ENCODE peak calls at places on chromosomes 5 and 9, in ten cellular contexts. One of them, this sample, is unnamed.

GRCh38 chr9:22244141-22245011 is 202.2 kb upstream of the DMRTA1 start:
- DNase-seq in hypothalamus: peak
- DNase-seq in activated CD8-positive, alpha-beta memory T cell treated with anti-CD3 and anti-CD28 coated beads for 1 hour: peak
- DNase-seq in M059J: peak
- DNase-seq in astrocyte of the hippocampus: peak
- DNase-seq in lung: no peak
- DNase-seq in NCI-H1694: peak
- DNase-seq in stimulated activated CD8-positive, alpha-beta memory T cell treated with anti-CD3 and anti-CD28 coated beads, Interleukin-15, amount 100 ng/mL, for 24 hours: peak
- DNase-seq in mesothelial cell of epicardium: peak
- DNase-seq in NCI-H146: peak
- DNase-seq in this sample: peak

GRCh38 chr5:60687927-60688720 is 11.8 kb downstream of the DEPDC1B start:
- DNase-seq in hypothalamus: no peak
- DNase-seq in activated CD8-positive, alpha-beta memory T cell treated with anti-CD3 and anti-CD28 coated beads for 1 hour: no peak
- DNase-seq in M059J: peak
- DNase-seq in astrocyte of the hippocampus: peak
- DNase-seq in lung: no peak
- DNase-seq in NCI-H1694: no peak
- DNase-seq in stimulated activated CD8-positive, alpha-beta memory T cell treated with anti-CD3 and anti-CD28 coated beads, Interleukin-15, amount 100 ng/mL, for 24 hours: no peak
- DNase-seq in mesothelial cell of epicardium: no peak
- DNase-seq in NCI-H146: peak
- DNase-seq in this sample: peak

GRCh38 chr5:68214472-68215207 is 916 bp upstream of the PIK3R1 start:
- DNase-seq in hypothalamus: peak
- DNase-seq in activated CD8-positive, alpha-beta memory T cell treated with anti-CD3 and anti-CD28 coated beads for 1 hour: no peak
- DNase-seq in M059J: no peak
- DNase-seq in astrocyte of the hippocampus: peak
- DNase-seq in lung: no peak
- DNase-seq in NCI-H1694: no peak
- DNase-seq in stimulated activated CD8-positive, alpha-beta memory T cell treated with anti-CD3 and anti-CD28 coated beads, Interleukin-15, amount 100 ng/mL, for 24 hours: no peak
- DNase-seq in mesothelial cell of epicardium: no peak
- DNase-seq in NCI-H146: peak
- DNase-seq in this sample: peak

GRCh38 chr9:71895122-71895521 is 15.9 kb downstream of the ABHD17B start:
- DNase-seq in hypothalamus: no peak
- DNase-seq in activated CD8-positive, alpha-beta memory T cell treated with anti-CD3 and anti-CD28 coated beads for 1 hour: no peak
- DNase-seq in M059J: no peak
- DNase-seq in astrocyte of the hippocampus: no peak
- DNase-seq in lung: no peak
- DNase-seq in NCI-H1694: no peak
- DNase-seq in stimulated activated CD8-positive, alpha-beta memory T cell treated with anti-CD3 and anti-CD28 coated beads, Interleukin-15, amount 100 ng/mL, for 24 hours: no peak
- DNase-seq in mesothelial cell of epicardium: no peak
- DNase-seq in NCI-H146: no peak
- DNase-seq in this sample: no peak

GRCh38 chr5:43191740-43192557 is at the start of gene NIM1K:
- DNase-seq in hypothalamus: peak
- DNase-seq in activated CD8-positive, alpha-beta memory T cell treated with anti-CD3 and anti-CD28 coated beads for 1 hour: no peak
- DNase-seq in M059J: peak
- DNase-seq in astrocyte of the hippocampus: peak
- DNase-seq in lung: peak
- DNase-seq in NCI-H1694: peak
- DNase-seq in stimulated activated CD8-positive, alpha-beta memory T cell treated with anti-CD3 and anti-CD28 coated beads, Interleukin-15, amount 100 ng/mL, for 24 hours: peak
- DNase-seq in mesothelial cell of epicardium: peak
- DNase-seq in NCI-H146: peak
- DNase-seq in this sample: peak

GRCh38 chr9:132350861-132351315 is 3.9 kb downstream of the SETX start:
- DNase-seq in hypothalamus: no peak
- DNase-seq in activated CD8-positive, alpha-beta memory T cell treated with anti-CD3 and anti-CD28 coated beads for 1 hour: no peak
- DNase-seq in M059J: no peak
- DNase-seq in astrocyte of the hippocampus: no peak
- DNase-seq in lung: no peak
- DNase-seq in NCI-H1694: no peak
- DNase-seq in stimulated activated CD8-positive, alpha-beta memory T cell treated with anti-CD3 and anti-CD28 coated beads, Interleukin-15, amount 100 ng/mL, for 24 hours: no peak
- DNase-seq in mesothelial cell of epicardium: no peak
- DNase-seq in NCI-H146: no peak
- DNase-seq in this sample: no peak

GRCh38 chr5:38443390-38443789 is 113.1 kb downstream of the LIFR start:
- DNase-seq in hypothalamus: no peak
- DNase-seq in activated CD8-positive, alpha-beta memory T cell treated with anti-CD3 and anti-CD28 coated beads for 1 hour: no peak
- DNase-seq in M059J: no peak
- DNase-seq in astrocyte of the hippocampus: no peak
- DNase-seq in lung: no peak
- DNase-seq in NCI-H1694: no peak
- DNase-seq in stimulated activated CD8-positive, alpha-beta memory T cell treated with anti-CD3 and anti-CD28 coated beads, Interleukin-15, amount 100 ng/mL, for 24 hours: no peak
- DNase-seq in mesothelial cell of epicardium: no peak
- DNase-seq in NCI-H146: no peak
- DNase-seq in this sample: no peak

GRCh38 chr9:96331236-96331947 is 29.4 kb upstream of the HSD17B3 start:
- DNase-seq in hypothalamus: no peak
- DNase-seq in activated CD8-positive, alpha-beta memory T cell treated with anti-CD3 and anti-CD28 coated beads for 1 hour: no peak
- DNase-seq in M059J: peak
- DNase-seq in astrocyte of the hippocampus: peak
- DNase-seq in lung: no peak
- DNase-seq in NCI-H1694: no peak
- DNase-seq in stimulated activated CD8-positive, alpha-beta memory T cell treated with anti-CD3 and anti-CD28 coated beads, Interleukin-15, amount 100 ng/mL, for 24 hours: no peak
- DNase-seq in mesothelial cell of epicardium: no peak
- DNase-seq in NCI-H146: no peak
- DNase-seq in this sample: no peak

GRCh38 chr5:177479774-177480173 is 6.3 kb upstream of the DBN1 start:
- DNase-seq in hypothalamus: peak
- DNase-seq in activated CD8-positive, alpha-beta memory T cell treated with anti-CD3 and anti-CD28 coated beads for 1 hour: no peak
- DNase-seq in M059J: peak
- DNase-seq in astrocyte of the hippocampus: peak
- DNase-seq in lung: no peak
- DNase-seq in NCI-H1694: no peak
- DNase-seq in stimulated activated CD8-positive, alpha-beta memory T cell treated with anti-CD3 and anti-CD28 coated beads, Interleukin-15, amount 100 ng/mL, for 24 hours: no peak
- DNase-seq in mesothelial cell of epicardium: no peak
- DNase-seq in NCI-H146: no peak
- DNase-seq in this sample: no peak

GRCh38 chr5:144510845-144511580 is 340.3 kb downstream of the KCTD16 start:
- DNase-seq in hypothalamus: no peak
- DNase-seq in activated CD8-positive, alpha-beta memory T cell treated with anti-CD3 and anti-CD28 coated beads for 1 hour: no peak
- DNase-seq in M059J: no peak
- DNase-seq in astrocyte of the hippocampus: peak
- DNase-seq in lung: no peak
- DNase-seq in NCI-H1694: no peak
- DNase-seq in stimulated activated CD8-positive, alpha-beta memory T cell treated with anti-CD3 and anti-CD28 coated beads, Interleukin-15, amount 100 ng/mL, for 24 hours: no peak
- DNase-seq in mesothelial cell of epicardium: no peak
- DNase-seq in NCI-H146: no peak
- DNase-seq in this sample: no peak

GRCh38 chr5:54214747-54215146 is 95.6 kb downstream of the ARL15 start:
- DNase-seq in hypothalamus: no peak
- DNase-seq in activated CD8-positive, alpha-beta memory T cell treated with anti-CD3 and anti-CD28 coated beads for 1 hour: no peak
- DNase-seq in M059J: no peak
- DNase-seq in astrocyte of the hippocampus: no peak
- DNase-seq in lung: no peak
- DNase-seq in NCI-H1694: no peak
- DNase-seq in stimulated activated CD8-positive, alpha-beta memory T cell treated with anti-CD3 and anti-CD28 coated beads, Interleukin-15, amount 100 ng/mL, for 24 hours: no peak
- DNase-seq in mesothelial cell of epicardium: no peak
- DNase-seq in NCI-H146: no peak
- DNase-seq in this sample: no peak

GRCh38 chr9:104907278-104907951 is 20.5 kb downstream of the ABCA1 start:
- DNase-seq in hypothalamus: no peak
- DNase-seq in activated CD8-positive, alpha-beta memory T cell treated with anti-CD3 and anti-CD28 coated beads for 1 hour: no peak
- DNase-seq in M059J: peak
- DNase-seq in astrocyte of the hippocampus: peak
- DNase-seq in lung: no peak
- DNase-seq in NCI-H1694: no peak
- DNase-seq in stimulated activated CD8-positive, alpha-beta memory T cell treated with anti-CD3 and anti-CD28 coated beads, Interleukin-15, amount 100 ng/mL, for 24 hours: no peak
- DNase-seq in mesothelial cell of epicardium: no peak
- DNase-seq in NCI-H146: no peak
- DNase-seq in this sample: no peak

GRCh38 chr5:95900383-95900958 is 61.2 kb downstream of the ELL2 start:
- DNase-seq in hypothalamus: peak
- DNase-seq in activated CD8-positive, alpha-beta memory T cell treated with anti-CD3 and anti-CD28 coated beads for 1 hour: no peak
- DNase-seq in M059J: peak
- DNase-seq in astrocyte of the hippocampus: peak
- DNase-seq in lung: no peak
- DNase-seq in NCI-H1694: peak
- DNase-seq in stimulated activated CD8-positive, alpha-beta memory T cell treated with anti-CD3 and anti-CD28 coated beads, Interleukin-15, amount 100 ng/mL, for 24 hours: no peak
- DNase-seq in mesothelial cell of epicardium: peak
- DNase-seq in NCI-H146: no peak
- DNase-seq in this sample: peak

GRCh38 chr5:143217065-143217803 is 186.3 kb downstream of the NR3C1 start:
- DNase-seq in hypothalamus: no peak
- DNase-seq in activated CD8-positive, alpha-beta memory T cell treated with anti-CD3 and anti-CD28 coated beads for 1 hour: no peak
- DNase-seq in M059J: no peak
- DNase-seq in astrocyte of the hippocampus: no peak
- DNase-seq in lung: no peak
- DNase-seq in NCI-H1694: no peak
- DNase-seq in stimulated activated CD8-positive, alpha-beta memory T cell treated with anti-CD3 and anti-CD28 coated beads, Interleukin-15, amount 100 ng/mL, for 24 hours: no peak
- DNase-seq in mesothelial cell of epicardium: no peak
- DNase-seq in NCI-H146: no peak
- DNase-seq in this sample: peak

GRCh38 chr9:20512106-20512505 is 110.2 kb downstream of the MLLT3 start:
- DNase-seq in hypothalamus: no peak
- DNase-seq in activated CD8-positive, alpha-beta memory T cell treated with anti-CD3 and anti-CD28 coated beads for 1 hour: no peak
- DNase-seq in M059J: peak
- DNase-seq in astrocyte of the hippocampus: peak
- DNase-seq in lung: no peak
- DNase-seq in NCI-H1694: no peak
- DNase-seq in stimulated activated CD8-positive, alpha-beta memory T cell treated with anti-CD3 and anti-CD28 coated beads, Interleukin-15, amount 100 ng/mL, for 24 hours: no peak
- DNase-seq in mesothelial cell of epicardium: no peak
- DNase-seq in NCI-H146: no peak
- DNase-seq in this sample: no peak

GRCh38 chr9:5982352-5982751 is 33.1 kb downstream of the RANBP6 start:
- DNase-seq in hypothalamus: no peak
- DNase-seq in activated CD8-positive, alpha-beta memory T cell treated with anti-CD3 and anti-CD28 coated beads for 1 hour: no peak
- DNase-seq in M059J: no peak
- DNase-seq in astrocyte of the hippocampus: no peak
- DNase-seq in lung: no peak
- DNase-seq in NCI-H1694: no peak
- DNase-seq in stimulated activated CD8-positive, alpha-beta memory T cell treated with anti-CD3 and anti-CD28 coated beads, Interleukin-15, amount 100 ng/mL, for 24 hours: no peak
- DNase-seq in mesothelial cell of epicardium: no peak
- DNase-seq in NCI-H146: no peak
- DNase-seq in this sample: no peak

GRCh38 chr5:108521011-108521700 is 139.3 kb upstream of the FBXL17 start:
- DNase-seq in hypothalamus: no peak
- DNase-seq in activated CD8-positive, alpha-beta memory T cell treated with anti-CD3 and anti-CD28 coated beads for 1 hour: no peak
- DNase-seq in M059J: no peak
- DNase-seq in astrocyte of the hippocampus: no peak
- DNase-seq in lung: no peak
- DNase-seq in NCI-H1694: no peak
- DNase-seq in stimulated activated CD8-positive, alpha-beta memory T cell treated with anti-CD3 and anti-CD28 coated beads, Interleukin-15, amount 100 ng/mL, for 24 hours: no peak
- DNase-seq in mesothelial cell of epicardium: no peak
- DNase-seq in NCI-H146: no peak
- DNase-seq in this sample: no peak

GRCh38 chr9:135215571-135216161 is 128.2 kb downstream of the OLFM1 start:
- DNase-seq in hypothalamus: no peak
- DNase-seq in activated CD8-positive, alpha-beta memory T cell treated with anti-CD3 and anti-CD28 coated beads for 1 hour: no peak
- DNase-seq in M059J: peak
- DNase-seq in astrocyte of the hippocampus: peak
- DNase-seq in lung: peak
- DNase-seq in NCI-H1694: peak
- DNase-seq in stimulated activated CD8-positive, alpha-beta memory T cell treated with anti-CD3 and anti-CD28 coated beads, Interleukin-15, amount 100 ng/mL, for 24 hours: no peak
- DNase-seq in mesothelial cell of epicardium: peak
- DNase-seq in NCI-H146: no peak
- DNase-seq in this sample: peak

GRCh38 chr9:114988962-114989599 is 58.7 kb upstream of the TNFSF8 start:
- DNase-seq in hypothalamus: no peak
- DNase-seq in activated CD8-positive, alpha-beta memory T cell treated with anti-CD3 and anti-CD28 coated beads for 1 hour: no peak
- DNase-seq in M059J: peak
- DNase-seq in astrocyte of the hippocampus: peak
- DNase-seq in lung: no peak
- DNase-seq in NCI-H1694: no peak
- DNase-seq in stimulated activated CD8-positive, alpha-beta memory T cell treated with anti-CD3 and anti-CD28 coated beads, Interleukin-15, amount 100 ng/mL, for 24 hours: no peak
- DNase-seq in mesothelial cell of epicardium: no peak
- DNase-seq in NCI-H146: no peak
- DNase-seq in this sample: peak

GRCh38 chr5:1323803-1324173 is 21.1 kb downstream of the CLPTM1L start:
- DNase-seq in hypothalamus: no peak
- DNase-seq in activated CD8-positive, alpha-beta memory T cell treated with anti-CD3 and anti-CD28 coated beads for 1 hour: no peak
- DNase-seq in M059J: no peak
- DNase-seq in astrocyte of the hippocampus: no peak
- DNase-seq in lung: no peak
- DNase-seq in NCI-H1694: no peak
- DNase-seq in stimulated activated CD8-positive, alpha-beta memory T cell treated with anti-CD3 and anti-CD28 coated beads, Interleukin-15, amount 100 ng/mL, for 24 hours: no peak
- DNase-seq in mesothelial cell of epicardium: no peak
- DNase-seq in NCI-H146: peak
- DNase-seq in this sample: no peak

GRCh38 chr5:136021016-136021405 is 7.8 kb upstream of the TGFBI start:
- DNase-seq in hypothalamus: no peak
- DNase-seq in activated CD8-positive, alpha-beta memory T cell treated with anti-CD3 and anti-CD28 coated beads for 1 hour: no peak
- DNase-seq in M059J: peak
- DNase-seq in astrocyte of the hippocampus: peak
- DNase-seq in lung: no peak
- DNase-seq in NCI-H1694: no peak
- DNase-seq in stimulated activated CD8-positive, alpha-beta memory T cell treated with anti-CD3 and anti-CD28 coated beads, Interleukin-15, amount 100 ng/mL, for 24 hours: no peak
- DNase-seq in mesothelial cell of epicardium: no peak
- DNase-seq in NCI-H146: no peak
- DNase-seq in this sample: no peak

GRCh38 chr9:114157516-114158176 is 2.3 kb downstream of the COL27A1 start:
- DNase-seq in hypothalamus: no peak
- DNase-seq in activated CD8-positive, alpha-beta memory T cell treated with anti-CD3 and anti-CD28 coated beads for 1 hour: no peak
- DNase-seq in M059J: no peak
- DNase-seq in astrocyte of the hippocampus: peak
- DNase-seq in lung: no peak
- DNase-seq in NCI-H1694: no peak
- DNase-seq in stimulated activated CD8-positive, alpha-beta memory T cell treated with anti-CD3 and anti-CD28 coated beads, Interleukin-15, amount 100 ng/mL, for 24 hours: no peak
- DNase-seq in mesothelial cell of epicardium: no peak
- DNase-seq in NCI-H146: no peak
- DNase-seq in this sample: no peak

GRCh38 chr9:80076105-80076504 is 504.3 kb downstream of the TLE4 start:
- DNase-seq in hypothalamus: no peak
- DNase-seq in activated CD8-positive, alpha-beta memory T cell treated with anti-CD3 and anti-CD28 coated beads for 1 hour: no peak
- DNase-seq in M059J: peak
- DNase-seq in astrocyte of the hippocampus: no peak
- DNase-seq in lung: no peak
- DNase-seq in NCI-H1694: no peak
- DNase-seq in stimulated activated CD8-positive, alpha-beta memory T cell treated with anti-CD3 and anti-CD28 coated beads, Interleukin-15, amount 100 ng/mL, for 24 hours: no peak
- DNase-seq in mesothelial cell of epicardium: no peak
- DNase-seq in NCI-H146: no peak
- DNase-seq in this sample: no peak

GRCh38 chr9:136577941-136578619 is 32.2 kb upstream of the NOTCH1 start:
- DNase-seq in hypothalamus: no peak
- DNase-seq in activated CD8-positive, alpha-beta memory T cell treated with anti-CD3 and anti-CD28 coated beads for 1 hour: no peak
- DNase-seq in M059J: peak
- DNase-seq in astrocyte of the hippocampus: no peak
- DNase-seq in lung: no peak
- DNase-seq in NCI-H1694: no peak
- DNase-seq in stimulated activated CD8-positive, alpha-beta memory T cell treated with anti-CD3 and anti-CD28 coated beads, Interleukin-15, amount 100 ng/mL, for 24 hours: no peak
- DNase-seq in mesothelial cell of epicardium: no peak
- DNase-seq in NCI-H146: no peak
- DNase-seq in this sample: no peak

This sample was measured in hepatocyte.